ENCODE peak calls at places on chromosomes 4 and X, in five cellular contexts. M, Y, B, K and S are unnamed samples.
A peak's percentile ranks its signal among the peaks of the same experiment; 100 is the strongest.

GRCh38 chrX:87583679-87584078 is 66.1 kb downstream of the KLHL4 start:
- DNase-seq in M (no peak), Y (no peak), B (no peak), K (peak; percentile 11), S (no peak)

GRCh38 chrX:45266456-45266855 is 65.8 kb upstream of the DIPK2B start:
- DNase-seq in M (no peak), Y (no peak), B (no peak), K (no peak), S (no peak)

GRCh38 chr4:181835348-181835747 is 407.9 kb upstream of the TENM3 start:
- DNase-seq in M (no peak), Y (no peak), B (no peak), K (no peak), S (no peak)

GRCh38 chrX:10166731-10167149 is 10.0 kb downstream of the CLCN4 start:
- DNase-seq in M (no peak), Y (no peak), B (no peak), K (no peak), S (no peak)

GRCh38 chr4:4271912-4272311 is 18.0 kb downstream of the LYAR start:
- DNase-seq in M (peak; percentile 41), Y (no peak), B (no peak), K (peak; percentile 42), S (no peak)

GRCh38 chr4:1502976-1503375 is 96.7 kb upstream of the NKX1-1 start:
- DNase-seq in M (no peak), Y (no peak), B (no peak), K (no peak), S (no peak)

GRCh38 chr4:7427326-7428260 is 7.1 kb downstream of the PSAPL1 start:
- DNase-seq in M (no peak), Y (no peak), B (peak; percentile 2), K (no peak), S (no peak)

GRCh38 chrX:123217077-123217476 is 33.0 kb downstream of the GRIA3 start:
- DNase-seq in M (no peak), Y (no peak), B (no peak), K (peak; percentile 7), S (no peak)

GRCh38 chr4:186780291-186781031 is 56.8 kb upstream of the FAT1 start:
- DNase-seq in M (no peak), Y (no peak), B (no peak), K (no peak), S (no peak)